ENCODE peak calls at places on chromosomes 2 and 18, in four cellular contexts. T is K562, G is GM12878, C is H1. N is an unnamed sample.

GRCh38 chr2:43218550-43219382 is 7.6 kb downstream of the ZFP36L2 start:
- DNase-seq in C (no peak), G (no peak), T (peak), N (no peak)

GRCh38 chr2:205408690-205409089 is 273.6 kb upstream of the NRP2 start:
- DNase-seq in T (no peak), C (no peak), G (no peak), N (peak)

GRCh38 chr18:12099160-12099559 is 5.5 kb downstream of the ANKRD62 start:
- DNase-seq in T (no peak), C (no peak), G (no peak), N (no peak)

GRCh38 chr2:240759454-240759853 is 60.6 kb downstream of the KIF1A start:
- DNase-seq in C (no peak), T (peak), G (peak), N (no peak)

GRCh38 chr2:231709636-231709980 is 1.3 kb downstream of the PTMA start:
- DNase-seq in C (no peak), G (no peak), T (peak), N (no peak)

GRCh38 chr2:205965707-205966106 is 120.3 kb downstream of the INO80D start:
- DNase-seq in C (no peak), T (no peak), G (no peak), N (no peak)

GRCh38 chr18:58416704-58417683 is 211.9 kb downstream of the ALPK2 start:
- DNase-seq in C (no peak), T (no peak), G (no peak), N (no peak)

GRCh38 chr2:46855805-46856204 is 59.8 kb downstream of the MCFD2 start:
- DNase-seq in C (no peak), T (no peak), G (no peak), N (no peak)

GRCh38 chr2:85278361-85278760 is 49.4 kb downstream of the TGOLN2 start:
- DNase-seq in G (no peak), T (no peak), C (no peak), N (no peak)

GRCh38 chr2:109065335-109065734 is 63.7 kb upstream of the SH3RF3 start:
- DNase-seq in T (no peak), G (no peak), C (no peak), N (no peak)

GRCh38 chr2:202140522-202141292 is 67.7 kb downstream of the KIAA2012 start:
- DNase-seq in C (no peak), G (no peak), T (no peak), N (peak)

GRCh38 chr18:23635283-23636040 is 27.2 kb downstream of the ANKRD29 start:
- DNase-seq in C (no peak), G (no peak), T (no peak), N (no peak)

GRCh38 chr18:13051950-13052349 is 60.8 kb downstream of the CEP192 start:
- DNase-seq in C (no peak), T (no peak), G (peak), N (no peak)

GRCh38 chr2:3535794-3536681 is 16.7 kb upstream of the ADI1 start:
- DNase-seq in C (no peak), T (peak), G (no peak), N (peak)

GRCh38 chr2:49480520-49480919 is 326.2 kb upstream of the FSHR start:
- DNase-seq in G (no peak), C (no peak), T (no peak), N (no peak)

GRCh38 chr2:163729874-163730273 is 5.9 kb downstream of the FIGN start:
- DNase-seq in C (no peak), T (no peak), G (no peak), N (no peak)

DNA sequence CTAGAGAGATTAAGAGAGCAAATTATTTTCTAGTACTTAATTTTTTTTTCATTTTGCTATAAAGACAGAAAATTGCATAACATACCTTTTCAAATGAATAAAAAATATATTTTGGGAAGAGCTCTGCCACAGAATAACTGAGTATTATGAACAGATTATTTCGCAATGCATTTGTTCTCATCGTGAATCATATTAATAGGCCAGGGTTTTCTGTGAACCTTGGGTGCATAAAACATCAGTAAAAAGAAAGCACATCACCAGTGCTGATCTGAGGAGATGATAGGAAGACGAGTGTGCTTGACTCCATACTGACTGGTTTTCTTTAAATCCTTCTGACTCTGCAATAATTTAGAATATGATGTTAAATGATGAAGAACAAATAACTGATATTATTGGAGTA is 409.1 kb downstream of the CPS1 start:
- DNase-seq in T (no peak), G (no peak), C (no peak), N (no peak)
- TF ChIP-seq NRF1 in T (no peak), G (no peak), C (no peak), N (no peak)

GRCh38 chr2:219687266-219687665 is 59.8 kb downstream of the SLC4A3 start:
- DNase-seq in C (no peak), G (no peak), T (peak), N (no peak)

GRCh38 chr2:219689676-219690628 is 62.5 kb downstream of the SLC4A3 start:
- DNase-seq in G (peak), C (no peak), T (peak), N (peak)

GRCh38 chr2:219684721-219685689 is 57.6 kb downstream of the SLC4A3 start:
- DNase-seq in T (peak), C (no peak), G (peak), N (no peak)

GRCh38 chr2:219688560-219689445 is 61.4 kb downstream of the SLC4A3 start:
- DNase-seq in C (no peak), T (no peak), G (no peak), N (no peak)

DNA sequence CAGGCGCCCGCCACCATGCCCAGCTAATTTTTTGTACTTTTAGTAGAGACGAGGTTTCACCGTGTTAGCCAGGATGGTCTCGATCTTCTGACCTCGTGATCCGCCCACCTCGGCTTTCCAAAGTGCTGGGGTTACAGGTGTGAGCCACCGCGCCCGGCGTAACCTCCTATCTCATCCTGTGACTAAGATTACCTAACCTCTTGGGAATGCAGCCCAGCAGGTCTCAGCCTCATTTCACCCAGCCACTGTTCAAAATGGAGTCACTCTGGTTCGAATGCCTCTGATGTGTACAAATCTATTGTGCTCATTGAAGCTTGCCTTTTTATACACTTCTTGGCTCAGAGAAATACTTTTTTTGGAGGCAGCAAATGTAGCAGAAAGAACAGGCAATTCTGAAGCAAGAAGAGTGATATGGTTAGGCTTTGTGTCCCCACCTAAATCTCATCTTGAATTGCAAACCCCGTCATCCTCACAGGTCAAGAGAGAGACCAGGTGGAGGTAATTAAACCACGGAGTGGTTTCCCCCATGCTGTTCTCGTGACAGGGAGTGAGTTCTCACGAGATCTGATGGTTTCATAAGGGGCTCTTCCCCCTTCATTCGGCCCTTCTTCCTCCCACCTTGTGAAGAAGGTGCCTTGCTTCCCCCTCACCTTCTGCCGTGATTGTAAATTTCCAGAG is 60.6 kb downstream of the SLC4A3 start:
- DNase-seq in T (no peak), C (no peak), G (no peak), N (no peak)
- TF ChIP-seq NRF1 in T (no peak), C (no peak), G (no peak), N (no peak)

GRCh38 chr2:37348155-37348554 is 3.7 kb downstream of the QPCT start:
- DNase-seq in T (no peak), C (no peak), G (no peak), N (no peak)
- TF ChIP-seq NRF1 in T (no peak), C (no peak), G (no peak), N (no peak)

GRCh38 chr2:237978058-237978712 is 11.4 kb downstream of the UBE2F start:
- DNase-seq in C (no peak), G (no peak), T (peak), N (peak)
- TF ChIP-seq NRF1 in C (no peak), G (no peak), T (no peak), N (no peak)

GRCh38 chr2:64825831-64826496 is 163.2 kb upstream of the SLC1A4 start:
- DNase-seq in C (no peak), G (no peak), T (no peak), N (no peak)

GRCh38 chr2:64823794-64824193 is 165.4 kb upstream of the SLC1A4 start:
- DNase-seq in T (no peak), C (peak), G (no peak), N (no peak)

GRCh38 chr2:64831134-64831976 is 157.8 kb upstream of the SLC1A4 start:
- DNase-seq in C (no peak), T (peak), G (peak), N (peak)

GRCh38 chr2:64829522-64829921 is 159.7 kb upstream of the SLC1A4 start:
- DNase-seq in T (no peak), C (no peak), G (no peak), N (no peak)

DNA sequence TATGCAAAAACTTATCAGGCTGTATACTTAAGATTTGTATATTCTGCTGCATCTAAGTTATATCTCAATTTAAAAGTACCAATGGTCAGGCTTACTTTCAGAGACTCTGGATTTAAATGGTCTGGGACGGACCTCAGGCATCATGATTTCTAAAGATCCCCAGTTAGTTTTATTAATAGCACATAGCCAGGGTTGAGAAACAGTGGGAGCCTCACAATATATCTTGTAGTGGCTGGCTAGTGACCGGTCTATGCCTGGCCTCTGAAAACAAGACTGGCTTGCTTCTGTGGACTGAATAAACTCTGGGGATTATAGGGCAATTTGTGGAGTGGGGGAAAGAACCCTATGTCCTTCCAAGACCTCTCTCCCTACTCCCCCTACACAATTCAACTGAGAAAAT is 162.5 kb upstream of the SLC1A4 start:
- DNase-seq in C (no peak), G (no peak), T (no peak), N (no peak)
- TF ChIP-seq NRF1 in C (no peak), G (no peak), T (no peak), N (no peak)

GRCh38 chr18:48843162-48843561 is 107.6 kb downstream of the SMAD7 start:
- DNase-seq in G (no peak), C (no peak), T (no peak), N (no peak)

GRCh38 chr18:48839819-48840490 is 110.8 kb downstream of the SMAD7 start:
- DNase-seq in C (no peak), T (no peak), G (no peak), N (no peak)

GRCh38 chr18:48840491-48840877 is 110.3 kb downstream of the SMAD7 start:
- DNase-seq in G (no peak), T (no peak), C (no peak), N (no peak)

GRCh38 chr18:48842259-48843061 is 108.3 kb downstream of the SMAD7 start:
- DNase-seq in C (no peak), G (no peak), T (peak), N (no peak)

DNA sequence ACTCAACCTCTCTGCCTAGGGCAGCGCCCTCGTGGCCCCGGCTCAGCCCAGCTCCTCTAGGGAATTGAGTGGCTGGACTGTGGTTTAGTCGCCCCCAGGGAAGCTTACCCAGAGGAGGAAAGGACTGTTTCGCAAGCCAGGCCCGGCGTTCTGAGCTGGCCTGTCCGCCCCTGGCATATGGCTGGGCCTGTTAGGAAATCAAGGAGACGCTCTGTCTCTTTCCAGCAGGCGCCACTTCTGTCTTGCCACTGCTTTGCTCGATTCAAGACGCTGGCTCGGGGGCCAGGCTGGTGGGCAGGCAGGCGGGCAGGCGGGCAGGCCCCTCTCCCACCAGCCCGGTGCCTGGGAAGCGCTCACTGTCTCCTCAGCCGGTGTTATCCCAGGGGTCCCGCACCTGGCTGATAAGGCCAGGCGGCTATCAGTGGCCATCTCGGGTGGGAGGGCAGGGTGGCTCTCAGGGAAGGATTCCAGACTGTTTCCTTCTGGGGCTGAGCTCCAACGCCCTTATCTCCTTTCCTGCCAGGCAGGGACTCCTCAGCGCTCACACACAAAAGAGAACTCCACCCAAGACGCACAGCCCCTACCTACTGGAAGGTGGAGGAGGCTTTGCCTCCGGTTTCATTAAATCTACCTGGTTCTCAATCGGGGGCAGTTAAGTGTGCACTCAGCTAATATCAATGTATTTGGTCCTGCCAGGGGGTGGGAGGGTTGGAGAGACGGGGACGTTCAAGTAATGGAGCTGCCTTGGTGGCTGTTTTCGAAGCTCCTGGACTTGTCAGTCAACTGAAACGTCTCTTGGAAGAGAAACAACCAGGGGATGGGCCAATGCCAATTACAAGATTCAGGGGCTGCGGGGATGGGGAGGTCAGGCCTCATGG is 109.1 kb downstream of the SMAD7 start:
- DNase-seq in G (no peak), T (peak), C (no peak), N (peak)
- TF ChIP-seq NRF1 in G (no peak), T (no peak), C (no peak), N (no peak)

GRCh38 chr2:127086800-127087737 is 19.9 kb downstream of the BIN1 start:
- DNase-seq in C (no peak), G (peak), T (peak), N (peak)
- TF ChIP-seq NRF1 in C (no peak), G (no peak), T (no peak), N (no peak)

GRCh38 chr2:71945133-71945959 is 202.3 kb downstream of the CYP26B1 start:
- DNase-seq in G (no peak), T (no peak), C (no peak), N (no peak)

GRCh38 chr2:71941731-71942575 is 205.7 kb downstream of the CYP26B1 start:
- DNase-seq in T (no peak), G (no peak), C (no peak), N (no peak)

GRCh38 chr2:71943238-71944182 is 204.2 kb downstream of the CYP26B1 start:
- DNase-seq in C (no peak), T (no peak), G (no peak), N (no peak)

GRCh38 chr2:71940695-71941094 is 207.0 kb downstream of the CYP26B1 start:
- DNase-seq in G (no peak), C (no peak), T (no peak), N (no peak)

GRCh38 chr2:71944183-71944550 is 203.5 kb downstream of the CYP26B1 start:
- DNase-seq in G (no peak), T (no peak), C (no peak), N (no peak)
- TF ChIP-seq NRF1 in G (no peak), T (no peak), C (no peak), N (no peak)

GRCh38 chr18:63162271-63163014 is 157.1 kb downstream of the BCL2 start:
- DNase-seq in T (no peak), G (peak), C (no peak), N (no peak)
- TF ChIP-seq NRF1 in T (no peak), G (no peak), C (no peak), N (no peak)

DNA sequence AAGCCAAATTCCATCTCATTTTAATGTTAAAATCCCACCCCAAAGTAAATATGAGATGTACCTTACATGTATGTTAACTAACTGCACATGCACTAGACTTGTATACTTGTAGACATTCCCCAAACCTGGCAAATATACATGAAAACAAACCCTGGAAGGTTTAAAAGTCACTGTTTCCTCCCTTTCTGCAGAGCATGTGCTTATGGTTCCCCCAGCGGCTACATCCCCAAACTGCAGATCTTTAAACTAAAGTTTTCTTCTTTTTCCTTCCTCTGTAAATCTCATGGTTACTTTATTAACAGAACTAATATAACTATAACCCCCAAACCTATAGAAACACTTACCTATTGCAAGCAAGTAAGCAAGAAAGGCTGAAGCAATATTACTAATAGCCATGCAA is 731.5 kb downstream of the LRP1B start:
- DNase-seq in G (no peak), C (no peak), T (peak), N (no peak)
- TF ChIP-seq NRF1 in G (no peak), C (no peak), T (no peak), N (no peak)